ENCODE peak calls at places on chromosomes 12 and 14, in nine cellular contexts. Z, H, V, X, E, B, M, D and T are unnamed samples.

GRCh38 chr12:71439362-71439612 is 311 bp upstream of the LGR5 start:
- DNase-seq in Z (no peak), H (no peak), V (no peak), X (no peak), E (no peak), B (no peak), M (no peak), D (no peak), T (no peak)

GRCh38 chr14:85444685-85445084 is 85.3 kb upstream of the FLRT2 start:
- DNase-seq in Z (no peak), H (no peak), V (no peak), X (no peak), E (peak; percentile 77), B (no peak), M (peak; percentile 93), D (no peak), T (no peak)

GRCh38 chr14:29216774-29217232 is 450.2 kb downstream of the FOXG1 start:
- DNase-seq in Z (no peak), H (no peak), V (no peak), X (no peak), E (peak; percentile 16), B (no peak), M (peak; percentile 100), D (no peak), T (no peak)

GRCh38 chr14:103518416-103519042 is 4.1 kb downstream of the CKB start:
- DNase-seq in Z (peak; percentile 51), H (no peak), V (no peak), X (peak; percentile 74), E (no peak), B (peak; percentile 98), M (peak; percentile 71), D (no peak), T (peak; percentile 30)

GRCh38 chr12:105414088-105414487 is 83.6 kb downstream of the C12orf75 start:
- DNase-seq in Z (no peak), H (no peak), V (no peak), X (no peak), E (no peak), B (no peak), M (no peak), D (no peak), T (no peak)

GRCh38 chr12:93563807-93564538 is 8.5 kb upstream of the SOCS2 start:
- DNase-seq in Z (no peak), H (no peak), V (no peak), X (no peak), E (no peak), B (peak; percentile 30), M (peak; percentile 22), D (no peak), T (no peak)

GRCh38 chr14:101824339-101824727 is 62.8 kb downstream of the PPP2R5C start:
- DNase-seq in Z (no peak), H (no peak), V (no peak), X (no peak), E (no peak), B (no peak), M (no peak), D (no peak), T (no peak)

GRCh38 chr12:90679674-90680073 is 275.3 kb downstream of the CCER1 start:
- DNase-seq in Z (no peak), H (no peak), V (no peak), X (no peak), E (no peak), B (no peak), M (peak; percentile 12), D (no peak), T (no peak)

GRCh38 chr14:69464829-69465228 is 19.7 kb upstream of the PLEKHD1 start:
- DNase-seq in Z (no peak), H (no peak), V (no peak), X (no peak), E (peak; percentile 91), B (no peak), M (no peak), D (peak; percentile 86), T (no peak)